ENCODE peak calls at places on chromosomes 16 and 17, in ten cellular contexts. R is head of caudate nucleus; S is mammary epithelial cell; X is Kasumi-1; Z is mucosa of descending colon; A is stomach; M is nephron progenitor cell; J is stromal cell of bone marrow; F is effector memory CD8-positive, alpha-beta T cell; D is occipital lobe. N is an unnamed sample.
A peak's percentile ranks its signal among the peaks of the same experiment; 100 is the strongest.

GRCh38 chr17:30344283-30345088 is 10.6 kb upstream of the TMIGD1 start:
- DNase-seq in Z (peak; percentile 73), J (no peak), M (no peak), X (peak; percentile 75), A (peak; percentile 71), S (peak; percentile 32), R (peak; percentile 28), D (peak; percentile 41), F (no peak), N (no peak)

GRCh38 chr17:42282478-42283080 is 5.7 kb upstream of the STAT5A start:
- DNase-seq in J (no peak), M (no peak), S (no peak), X (no peak), D (no peak), Z (no peak), R (no peak), F (no peak), A (peak; percentile 11), N (no peak)

GRCh38 chr16:56493815-56494214 is 26.0 kb downstream of the BBS2 start:
- DNase-seq in X (no peak), J (no peak), Z (no peak), A (no peak), F (no peak), D (no peak), M (no peak), R (no peak), S (no peak), N (no peak)

GRCh38 chr16:28219283-28219682 is 7.5 kb upstream of the XPO6 start:
- DNase-seq in X (no peak), M (no peak), S (no peak), F (no peak), A (no peak), Z (no peak), J (no peak), R (no peak), D (no peak), N (no peak)

GRCh38 chr17:16470302-16470701 is 21.7 kb downstream of the LRRC75A start:
- DNase-seq in R (peak; percentile 72), S (no peak), M (no peak), X (no peak), D (no peak), F (no peak), A (no peak), Z (no peak), J (no peak), N (no peak)

GRCh38 chr16:63625141-63625540 is 1496.7 kb downstream of the CDH11 start:
- DNase-seq in F (no peak), R (no peak), D (no peak), S (no peak), M (no peak), X (no peak), A (no peak), J (no peak), Z (no peak), N (no peak)

GRCh38 chr16:88439016-88439415 is 14.1 kb upstream of the ZFPM1 start:
- DNase-seq in M (no peak), D (no peak), Z (no peak), X (no peak), A (no peak), J (no peak), F (no peak), S (no peak), R (no peak), N (no peak)

GRCh38 chr16:59213952-59214351 is 479.8 kb upstream of the GOT2 start:
- DNase-seq in J (no peak), R (no peak), F (no peak), A (no peak), D (no peak), X (peak; percentile 74), Z (no peak), S (no peak), M (no peak), N (no peak)

GRCh38 chr16:67726106-67727034 is 7.3 kb upstream of the GFOD2 start:
- DNase-seq in D (no peak), X (no peak), A (no peak), Z (no peak), J (no peak), R (no peak), F (no peak), S (no peak), M (no peak), N (no peak)

GRCh38 chr16:31143036-31143888 is 6.6 kb downstream of the PRSS36 start:
- DNase-seq in Z (peak; percentile 57), D (no peak), S (no peak), J (no peak), M (no peak), A (no peak), F (no peak), R (no peak), X (no peak), N (no peak)

GRCh38 chr16:76390476-76390875 is 113.3 kb downstream of the CNTNAP4 start:
- DNase-seq in S (no peak), X (no peak), D (no peak), F (no peak), A (no peak), M (no peak), R (no peak), Z (no peak), J (no peak), N (no peak)

GRCh38 chr16:54546481-54546880 is 259.9 kb upstream of the IRX3 start:
- DNase-seq in A (no peak), M (no peak), J (peak; percentile 33), Z (no peak), R (no peak), S (no peak), X (no peak), F (no peak), D (no peak), N (no peak)

GRCh38 chr16:87376660-87377059 is 6.9 kb downstream of the FBXO31 start:
- DNase-seq in R (no peak), D (no peak), J (no peak), M (no peak), Z (no peak), A (no peak), X (no peak), S (no peak), F (no peak), N (no peak)

GRCh38 chr16:30637952-30638351 is 12.8 kb upstream of the PRR14 start:
- DNase-seq in F (no peak), S (peak; percentile 54), Z (no peak), M (no peak), A (no peak), J (no peak), R (no peak), D (no peak), X (peak; percentile 69), N (no peak)

GRCh38 chr16:86661715-86662114 is 83.4 kb downstream of the FOXL1 start:
- DNase-seq in A (no peak), R (no peak), Z (no peak), M (no peak), D (no peak), F (no peak), S (no peak), X (no peak), J (no peak), N (no peak)

GRCh38 chr16:85616608-85617311 is 3.6 kb downstream of the GSE1 start:
- DNase-seq in S (no peak), Z (peak; percentile 40), J (no peak), M (peak; percentile 68), D (no peak), R (no peak), X (peak; percentile 35), A (peak; percentile 68), F (no peak), N (no peak)

GRCh38 chr17:17103160-17103559 is 60.9 kb downstream of the MPRIP start:
- DNase-seq in F (no peak), R (no peak), M (no peak), S (no peak), X (no peak), Z (no peak), A (no peak), D (no peak), J (no peak), N (no peak)

GRCh38 chr17:17513626-17514025 is 17.4 kb upstream of the RASD1 start:
- DNase-seq in S (no peak), D (no peak), X (no peak), A (no peak), Z (no peak), F (no peak), M (no peak), J (no peak), R (no peak), N (no peak)

GRCh38 chr16:11973065-11973464 is 3.5 kb upstream of the SNX29 start:
- DNase-seq in J (no peak), X (no peak), A (no peak), R (no peak), M (no peak), Z (no peak), S (no peak), F (no peak), D (no peak), N (no peak)